ENCODE peak calls at places on chromosomes 1 and 21, in nine cellular contexts. E is fibroblast of lung; X is cerebellar nuclear complex; I is ascending aorta; L is cardiac fibroblast; Z is ovary; Q is stimulated activated CD4-positive, alpha-beta T cell treated with anti-CD3 and anti-CD28 coated beads, Interleukin-15, amount 100 ng/mL, for 1 hour; J is activated T-cell treated with anti-CD3 and anti-CD28 coated beads for 1 hour; F is DND-41. G is an unnamed sample.

GRCh38 chr1:13662498-13662897 is 37.5 kb upstream of the PRDM2 start:
- DNase-seq in E (peak; percentile 8), F (no peak), J (no peak), Z (no peak), X (no peak), I (peak; percentile 65), Q (no peak), L (peak; percentile 57), G (no peak)

GRCh38 chr1:9294440-9294773 is 1.7 kb downstream of the SPSB1 start:
- DNase-seq in J (no peak), E (peak; percentile 94), X (no peak), Q (no peak), L (peak; percentile 91), Z (no peak), I (no peak), F (peak; percentile 37), G (no peak)

GRCh38 chr1:205563927-205564441 is 59.5 kb downstream of the CDK18 start:
- DNase-seq in J (no peak), F (no peak), L (no peak), E (no peak), I (peak; percentile 22), Z (no peak), Q (no peak), X (no peak), G (no peak)

GRCh38 chr1:145946477-145946986 is 11.3 kb downstream of the LIX1L start:
- DNase-seq in E (no peak), I (no peak), J (no peak), X (no peak), L (no peak), Q (no peak), Z (no peak), F (no peak), G (no peak)

GRCh38 chr1:168004531-168004930 is 67.7 kb upstream of the MPC2 start:
- DNase-seq in L (no peak), J (no peak), E (no peak), X (no peak), Z (no peak), F (no peak), I (no peak), Q (no peak), G (no peak)

GRCh38 chr1:64499011-64499410 is 29.1 kb downstream of the CACHD1 start:
- DNase-seq in X (no peak), I (no peak), F (no peak), J (no peak), Q (no peak), Z (no peak), L (no peak), E (no peak), G (no peak)

GRCh38 chr1:101198842-101199636 is 37.8 kb upstream of the S1PR1 start:
- DNase-seq in F (no peak), J (no peak), E (no peak), Q (no peak), X (no peak), I (no peak), L (no peak), Z (no peak), G (no peak)

GRCh38 chr1:157025321-157025720 is 20.2 kb downstream of the ARHGEF11 start:
- DNase-seq in L (no peak), F (no peak), Q (no peak), J (no peak), I (no peak), E (peak; percentile 17), Z (no peak), X (no peak), G (no peak)

GRCh38 chr1:79852004-79852403 is 845.5 kb upstream of the ADGRL4 start:
- DNase-seq in E (no peak), Z (no peak), L (no peak), F (no peak), X (no peak), Q (no peak), J (no peak), I (no peak), G (no peak)

GRCh38 chr1:99119193-99119592 is 114.5 kb upstream of the PLPPR5 start:
- DNase-seq in J (no peak), E (no peak), F (no peak), Z (no peak), X (no peak), I (no peak), Q (no peak), L (no peak), G (no peak)

GRCh38 chr1:224519874-224520273 is 85.3 kb upstream of the WDR26 start:
- DNase-seq in F (no peak), I (no peak), X (no peak), L (peak; percentile 62), E (no peak), Q (no peak), J (no peak), Z (no peak), G (no peak)

GRCh38 chr1:205475855-205476254 is 20.0 kb upstream of the BLACAT1 start:
- DNase-seq in Z (no peak), F (no peak), E (no peak), L (no peak), Q (no peak), I (no peak), J (no peak), X (no peak), G (no peak)

GRCh38 chr21:25717491-25718139 is 17.1 kb downstream of the ATP5PF start:
- DNase-seq in L (peak; percentile 68), Z (no peak), Q (no peak), E (peak; percentile 37), I (no peak), F (no peak), X (no peak), J (no peak), G (no peak)